ENCODE peak calls at places on chromosomes 3 and 15, in seven cellular contexts. X is psoas muscle, K is tibial artery, H is SJSA1, S is right lobe of liver, I is IMR-90, R is ovary. L is an unnamed sample. For H3K27me3 and H3K9me3, the result is how much of the 10 kb centered on the place peaks cover.

GRCh38 chr15:66505430-66505811 is 295 bp downstream of the ZWILCH start:
- DNase-seq in X (no peak), K (no peak), H (no peak), S (no peak), I (peak), R (no peak), L (no peak)

GRCh38 chr3:156181509-156181908 is 61.1 kb downstream of the KCNAB1 start:
- DNase-seq in X (no peak), K (no peak), H (no peak), S (no peak), I (peak), R (no peak), L (no peak)

GRCh38 chr3:115156255-115156654 is 9.2 kb upstream of the ZBTB20 start:
- DNase-seq in X (no peak), K (no peak), H (no peak), S (no peak), I (no peak), R (no peak), L (no peak)

GRCh38 chr15:98085003-98085639 is 124.6 kb downstream of the ARRDC4 start:
- DNase-seq in X (no peak), K (peak), H (no peak), S (no peak), I (peak), R (no peak), L (no peak)

GRCh38 chr3:32822609-32823498 is 5.1 kb downstream of the TRIM71 start:
- DNase-seq in X (no peak), K (no peak), H (no peak), S (no peak), I (no peak), R (no peak), L (no peak)

GRCh38 chr3:173789530-173789929 is 392.0 kb downstream of the NLGN1 start:
- DNase-seq in X (no peak), K (no peak), H (no peak), S (no peak), I (peak), R (no peak), L (no peak)

GRCh38 chr15:67185621-67186225 is 68.7 kb downstream of the AAGAB start:
- DNase-seq in X (peak), K (peak), H (no peak), S (no peak), I (no peak), R (no peak), L (no peak)

GRCh38 chr15:58299311-58299850 is 132.4 kb upstream of the LIPC start:
- DNase-seq in X (no peak), K (no peak), H (no peak), S (no peak), I (peak), R (no peak), L (no peak)

DNA sequence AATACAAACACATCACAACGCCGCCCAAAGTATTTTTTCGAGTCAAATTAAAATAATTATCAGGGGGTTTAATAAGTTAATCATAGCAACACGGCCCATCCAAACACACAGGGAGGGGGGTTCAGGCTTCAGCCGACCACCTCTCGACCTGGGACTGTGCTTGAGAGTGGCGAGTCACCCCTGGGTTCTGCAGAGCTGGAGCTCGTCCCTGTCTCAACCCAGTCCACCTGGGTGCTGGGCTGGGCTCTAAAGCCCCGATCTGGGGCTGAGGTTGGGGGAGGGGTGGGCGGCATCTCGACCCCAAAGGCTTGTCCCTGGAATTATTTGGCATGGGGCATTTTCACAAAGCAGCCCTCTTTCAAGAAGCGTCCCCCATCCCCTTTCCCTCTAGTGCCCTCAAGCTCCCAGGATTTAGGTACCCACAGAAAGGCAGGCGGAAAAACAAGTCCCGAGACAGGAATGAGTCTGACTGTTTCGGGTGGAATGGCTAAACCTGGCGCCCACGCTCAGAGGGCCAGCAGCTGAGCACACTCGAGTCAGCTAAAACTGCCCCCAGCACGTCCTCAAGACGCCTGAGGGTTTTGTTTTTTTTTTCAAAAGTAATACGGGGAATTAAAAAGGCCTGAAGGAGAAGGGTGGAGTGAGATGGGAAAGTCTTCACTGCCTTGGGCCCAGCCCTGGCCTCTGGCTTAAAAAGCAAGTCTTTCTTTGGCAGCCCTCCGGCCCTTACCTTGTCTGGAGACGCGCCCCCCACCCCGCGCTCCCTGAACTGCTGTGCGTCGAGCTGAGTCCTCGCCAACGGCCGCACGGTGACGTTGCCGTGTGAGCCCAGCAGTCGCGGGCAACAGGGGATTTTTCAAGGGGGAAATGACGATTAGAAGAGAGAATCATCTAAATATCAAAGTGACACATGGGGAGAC is 32.5 kb downstream of the NR2F2 start:
- DNase-seq in X (no peak), K (no peak), H (no peak), S (no peak), I (no peak), R (no peak), L (no peak)
- H3K27me3 ChIP-seq in X (under half), K (under half), H (under half), S (under half), I (under half), R (under half), L (under half)

GRCh38 chr3:99837715-99838114 is 20.1 kb downstream of the CMSS1 start:
- DNase-seq in X (no peak), K (no peak), H (no peak), S (no peak), I (no peak), R (no peak), L (no peak)

GRCh38 chr3:99833833-99834583 is 16.3 kb downstream of the CMSS1 start:
- DNase-seq in X (no peak), K (no peak), H (no peak), S (no peak), I (no peak), R (no peak), L (no peak)

GRCh38 chr3:99834584-99834957 is 16.9 kb downstream of the CMSS1 start:
- DNase-seq in X (no peak), K (no peak), H (no peak), S (no peak), I (no peak), R (no peak), L (no peak)

GRCh38 chr3:99838755-99839154 is 21.1 kb downstream of the CMSS1 start:
- DNase-seq in X (no peak), K (no peak), H (no peak), S (no peak), I (no peak), R (no peak), L (no peak)

DNA sequence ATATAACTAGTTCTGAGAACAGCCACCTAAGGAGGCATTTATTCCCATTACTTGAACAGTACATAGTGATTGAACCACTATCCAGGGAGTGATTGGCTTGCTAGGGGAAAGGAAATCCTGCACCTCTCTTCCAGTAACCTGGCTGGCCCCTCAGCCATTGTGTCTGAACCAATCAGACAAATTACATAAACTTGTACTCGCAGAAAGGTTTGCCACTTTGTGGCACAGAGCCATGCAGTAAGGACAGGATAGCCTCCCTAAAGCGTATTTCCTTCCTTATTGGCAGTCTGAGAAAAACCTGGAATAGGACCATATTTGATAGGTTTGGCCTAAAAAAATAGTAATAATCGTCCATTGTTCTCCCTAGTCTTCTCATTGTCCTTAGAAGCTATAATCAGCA is 19.0 kb downstream of the CMSS1 start:
- DNase-seq in X (no peak), K (no peak), H (no peak), S (no peak), I (no peak), R (no peak), L (no peak)
- H3K27ac ChIP-seq in X (no peak), K (no peak), H (no peak), S (no peak), I (no peak), R (no peak), L (no peak)

DNA sequence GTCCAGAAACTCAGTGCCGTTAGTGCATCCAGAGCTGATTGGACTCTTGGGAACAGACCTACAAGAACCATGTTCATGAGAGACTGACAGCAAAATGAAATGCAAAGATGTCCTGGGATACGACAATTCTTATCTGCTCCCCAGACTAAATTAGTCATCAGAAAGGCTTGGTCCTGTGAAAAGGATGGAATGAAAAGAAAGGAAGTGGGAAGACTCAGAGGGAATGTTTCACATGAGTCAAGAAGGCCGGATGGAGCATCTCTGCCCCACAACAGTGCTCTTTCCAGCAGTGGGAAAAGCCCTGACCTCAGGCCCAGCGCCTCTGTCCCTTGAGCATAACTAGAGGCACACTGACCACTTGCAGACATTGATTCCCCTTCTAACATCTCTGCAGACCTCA is 39.3 kb upstream of the UACA start:
- DNase-seq in X (no peak), K (no peak), H (peak), S (no peak), I (peak), R (no peak), L (no peak)
- H3K9me3 ChIP-seq in X (under half), K (under half), H (under half), S (under half), I (under half), R (under half), L (under half)

DNA sequence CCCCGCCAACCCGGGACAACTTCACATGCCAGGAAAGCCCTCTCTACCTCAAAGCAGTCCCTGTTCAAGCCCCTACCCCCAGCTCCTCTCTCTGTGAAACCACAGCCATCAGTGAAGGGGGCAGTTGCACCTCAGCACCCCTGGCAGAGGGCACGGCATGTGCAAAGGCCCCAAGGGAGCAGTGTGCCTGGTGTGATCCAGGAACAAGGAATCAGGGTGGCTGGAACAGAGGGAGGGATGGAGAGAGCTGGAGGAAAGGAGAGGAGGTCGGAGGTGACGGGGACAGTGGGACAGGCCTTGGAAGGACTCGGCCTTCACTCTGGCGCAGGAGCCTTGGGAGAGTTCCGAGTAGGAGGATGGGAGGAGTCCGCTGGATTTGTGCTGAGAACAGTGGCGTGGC is 26.5 kb upstream of the IQSEC1 start:
- DNase-seq in X (no peak), K (no peak), H (no peak), S (no peak), I (no peak), R (no peak), L (no peak)
- H3K27me3 ChIP-seq in X (under half), K (under half), H (under half), S (under half), I (under half), R (under half), L (under half)

DNA sequence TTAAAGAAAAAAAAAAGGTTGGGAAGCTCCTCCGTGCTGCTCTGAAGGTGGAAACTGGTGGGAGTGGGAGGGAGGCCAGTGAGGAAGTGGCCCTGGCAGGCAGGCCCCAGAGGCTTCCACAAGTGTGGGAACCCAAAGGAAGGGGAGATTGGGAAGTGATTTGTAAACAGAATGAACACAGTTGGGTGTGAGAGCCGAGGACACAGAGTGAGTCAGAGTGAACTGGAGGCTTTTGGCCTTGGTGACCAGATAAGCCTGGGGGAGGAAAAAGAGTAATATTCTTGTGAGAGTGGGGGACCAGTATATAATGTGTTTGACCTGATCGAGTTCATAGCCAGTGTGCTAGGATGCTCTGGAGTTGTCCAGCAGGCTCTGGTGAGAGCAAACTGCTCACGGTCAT is 23.0 kb downstream of the MKRN2 start:
- DNase-seq in X (no peak), K (no peak), H (no peak), S (no peak), I (peak), R (no peak), L (no peak)
- H3K27ac ChIP-seq in X (no peak), K (no peak), H (no peak), S (no peak), I (peak), R (no peak), L (peak)

DNA sequence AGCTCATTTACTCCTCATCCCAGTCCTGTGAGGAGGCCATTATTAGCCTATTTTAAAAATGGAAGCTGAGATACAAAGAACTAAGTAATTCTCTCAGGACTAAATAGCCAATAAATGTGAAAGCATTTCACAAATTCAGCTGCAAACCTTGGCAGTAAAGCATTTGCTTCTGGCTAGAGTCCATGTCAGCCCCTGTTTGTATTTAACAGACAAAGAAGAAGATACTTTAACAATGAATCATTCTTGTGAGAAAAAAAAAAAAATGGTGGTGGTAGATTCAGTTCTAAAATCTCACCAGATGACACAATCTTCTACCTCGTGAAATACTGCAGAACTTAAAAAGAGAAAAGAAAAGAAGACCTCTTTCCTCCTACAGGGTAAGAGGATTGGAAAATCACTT is 84.9 kb upstream of the CNTN6 start:
- DNase-seq in X (no peak), K (no peak), H (no peak), S (no peak), I (no peak), R (no peak), L (no peak)
- H3K9me3 ChIP-seq in X (under half), K (under half), H (under half), S (under half), I (under half), R (under half), L (under half)

GRCh38 chr3:62373714-62374333 is 474 bp upstream of the FEZF2 start:
- DNase-seq in X (no peak), K (no peak), H (no peak), S (no peak), I (no peak), R (no peak), L (no peak)

GRCh38 chr3:62371735-62372591 is 1.4 kb downstream of the FEZF2 start:
- DNase-seq in X (no peak), K (no peak), H (no peak), S (peak), I (no peak), R (no peak), L (no peak)

GRCh38 chr3:62371032-62371734 is 2.2 kb downstream of the FEZF2 start:
- DNase-seq in X (no peak), K (no peak), H (no peak), S (no peak), I (no peak), R (no peak), L (no peak)

GRCh38 chr3:62373215-62373614 is at the start of gene FEZF2:
- DNase-seq in X (no peak), K (no peak), H (no peak), S (no peak), I (no peak), R (no peak), L (no peak)

GRCh38 chr3:62372621-62373041 is 719 bp downstream of the FEZF2 start:
- DNase-seq in X (no peak), K (no peak), H (no peak), S (no peak), I (no peak), R (no peak), L (no peak)
- H3K27me3 ChIP-seq in X (under half), K (under half), H (half or more), S (half or more), I (half or more), R (under half), L (under half)

L was measured in ascending aorta.